ENCODE peak calls at places on chromosome 7, in nine cellular contexts. I is RWPE2, K is Calu3, Y is BE2C, B is heart left ventricle, L is sigmoid colon, A is WTC11, Z is body of pancreas, E is AG10803. H is an unnamed sample.

GRCh38 chr7:26188291-26188999 is 12.1 kb downstream of the HNRNPA2B1 start:
- DNase-seq in I (no peak), K (no peak), Y (no peak), B (no peak), L (no peak), A (no peak), Z (no peak), E (no peak), H (no peak)

GRCh38 chr7:155282671-155283070 is 15.0 kb upstream of the INSIG1 start:
- DNase-seq in I (no peak), K (no peak), Y (no peak), B (peak), L (no peak), A (no peak), Z (no peak), E (no peak), H (no peak)

GRCh38 chr7:25382175-25382574 is 153.9 kb upstream of the NPVF start:
- DNase-seq in I (no peak), K (no peak), Y (no peak), B (no peak), L (no peak), A (no peak), Z (no peak), E (no peak), H (no peak)

GRCh38 chr7:18694484-18694883 is 198.9 kb downstream of the HDAC9 start:
- DNase-seq in I (no peak), K (no peak), Y (peak), B (no peak), L (no peak), A (no peak), Z (no peak), E (no peak), H (no peak)

GRCh38 chr7:50068026-50068425 is 25.0 kb downstream of the ZPBP start:
- DNase-seq in I (no peak), K (peak), Y (no peak), B (no peak), L (no peak), A (no peak), Z (peak), E (peak), H (no peak)

GRCh38 chr7:94368371-94368791 is 26.3 kb upstream of the COL1A2 start:
- DNase-seq in I (no peak), K (no peak), Y (peak), B (no peak), L (no peak), A (no peak), Z (peak), E (peak), H (no peak)

GRCh38 chr7:141161550-141161949 is 87.7 kb downstream of the TMEM178B start:
- DNase-seq in I (no peak), K (no peak), Y (no peak), B (no peak), L (no peak), A (no peak), Z (no peak), E (no peak), H (no peak)

GRCh38 chr7:45220846-45221245 is 63.3 kb downstream of the RAMP3 start:
- DNase-seq in I (no peak), K (no peak), Y (no peak), B (no peak), L (no peak), A (no peak), Z (no peak), E (no peak), H (no peak)

GRCh38 chr7:3157541-3158287 is 114.0 kb upstream of the CARD11 start:
- DNase-seq in I (no peak), K (peak), Y (no peak), B (no peak), L (peak), A (no peak), Z (no peak), E (no peak), H (no peak)

GRCh38 chr7:144842377-144842851 is 6.6 kb upstream of the TPK1 start:
- DNase-seq in I (no peak), K (peak), Y (no peak), B (peak), L (peak), A (no peak), Z (peak), E (no peak), H (no peak)

GRCh38 chr7:2005746-2006145 is 227.0 kb downstream of the MAD1L1 start:
- DNase-seq in I (peak), K (no peak), Y (peak), B (peak), L (peak), A (peak), Z (no peak), E (no peak), H (peak)

GRCh38 chr7:151800391-151800790 is 76.5 kb downstream of the PRKAG2 start:
- DNase-seq in I (no peak), K (no peak), Y (no peak), B (no peak), L (no peak), A (no peak), Z (no peak), E (no peak), H (no peak)

DNA sequence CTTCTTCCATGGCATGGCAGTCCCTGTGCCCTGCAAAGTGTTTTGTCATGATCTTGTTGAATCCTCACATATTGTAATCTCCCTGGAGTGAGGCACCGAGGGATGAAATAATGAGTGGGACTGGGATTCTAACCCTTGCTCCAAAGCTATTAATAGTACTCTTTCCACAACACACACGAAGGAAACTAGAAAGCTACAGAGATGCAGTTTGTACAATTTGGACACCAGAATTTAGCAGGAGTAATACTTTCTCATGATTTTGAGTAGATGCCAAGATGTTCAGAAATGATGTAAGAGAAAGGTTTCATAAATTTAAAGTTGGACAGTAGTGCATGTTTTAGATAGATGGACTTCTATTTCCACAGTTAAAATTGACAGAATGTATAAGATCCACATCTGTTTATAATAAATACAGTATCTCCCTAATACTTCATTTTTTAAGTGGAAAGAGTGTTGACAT is 46.4 kb downstream of the PRR15 start:
- DNase-seq in I (no peak), K (no peak), Y (no peak), B (no peak), L (no peak), A (no peak), Z (no peak), E (peak), H (no peak)
- TF ChIP-seq CTCF in I (peak), K (no peak), Y (no peak), B (no peak), L (no peak), A (no peak), Z (no peak), E (no peak), H (peak)

GRCh38 chr7:98877692-98878364 is 504 bp upstream of the TRRAP start:
- DNase-seq in I (no peak), K (no peak), Y (no peak), B (no peak), L (no peak), A (no peak), Z (peak), E (no peak), H (peak)

GRCh38 chr7:98878365-98879197 is at the start of gene TRRAP:
- DNase-seq in I (no peak), K (peak), Y (peak), B (peak), L (peak), A (peak), Z (peak), E (peak), H (peak)

GRCh38 chr7:98879989-98880337 is 1.6 kb downstream of the TRRAP start:
- DNase-seq in I (no peak), K (no peak), Y (no peak), B (no peak), L (no peak), A (no peak), Z (no peak), E (no peak), H (peak)

GRCh38 chr7:98880485-98880884 is 2.2 kb downstream of the TRRAP start:
- DNase-seq in I (no peak), K (no peak), Y (no peak), B (no peak), L (no peak), A (no peak), Z (no peak), E (no peak), H (no peak)

DNA sequence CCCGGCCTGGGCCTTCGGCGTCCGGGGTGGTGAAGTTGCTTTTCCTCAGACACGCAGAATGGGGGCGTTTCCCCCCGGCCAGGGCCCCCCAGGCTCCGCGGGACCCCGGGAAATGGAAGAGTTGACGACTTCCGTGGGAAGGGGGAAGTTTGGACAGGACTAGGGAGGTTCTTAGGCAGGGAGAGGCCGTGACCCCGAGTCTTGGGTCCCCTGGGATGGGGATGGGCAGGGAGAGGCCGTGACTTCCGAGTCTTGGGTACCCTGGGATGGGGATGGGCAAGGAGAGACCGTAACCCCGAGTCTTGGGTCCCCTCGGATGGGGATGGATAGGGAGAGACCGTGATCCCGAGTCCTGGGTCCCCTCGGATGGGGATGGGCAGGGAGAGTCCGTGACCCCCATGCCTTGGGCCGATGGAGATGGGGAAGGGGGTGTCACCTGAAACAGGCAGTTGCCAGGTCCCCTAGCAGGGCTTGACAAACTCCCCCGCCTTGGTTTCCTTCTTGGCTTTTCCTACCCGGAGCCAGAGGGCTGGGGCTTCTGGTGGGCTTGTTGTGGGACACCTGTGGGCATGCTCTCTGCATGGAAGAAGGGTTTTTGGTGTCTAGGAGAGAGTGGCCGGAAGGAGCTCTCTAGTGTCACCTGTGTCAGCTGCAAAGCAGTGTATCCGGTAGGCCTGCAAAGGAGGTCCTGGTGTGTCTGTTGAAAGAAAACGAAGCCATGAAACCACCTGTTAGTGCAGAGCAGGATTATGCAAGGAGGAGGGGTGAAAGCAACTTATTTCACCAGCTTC is 1.1 kb downstream of the TRRAP start:
- DNase-seq in I (no peak), K (peak), Y (no peak), B (no peak), L (no peak), A (no peak), Z (peak), E (peak), H (no peak)
- TF ChIP-seq CTCF in I (peak), K (no peak), Y (peak), B (no peak), L (no peak), A (no peak), Z (peak), E (peak), H (peak)

GRCh38 chr7:44068054-44068453 is 2.7 kb upstream of the PGAM2 start:
- DNase-seq in I (peak), K (no peak), Y (no peak), B (no peak), L (peak), A (no peak), Z (no peak), E (no peak), H (no peak)
- TF ChIP-seq CTCF in I (no peak), K (no peak), Y (no peak), B (no peak), L (no peak), A (no peak), Z (no peak), E (no peak), H (no peak)

GRCh38 chr7:85014936-85015335 is 171.9 kb downstream of the SEMA3D start:
- DNase-seq in I (no peak), K (no peak), Y (peak), B (no peak), L (no peak), A (no peak), Z (no peak), E (no peak), H (no peak)
- TF ChIP-seq CTCF in I (no peak), K (no peak), Y (peak), B (no peak), L (no peak), A (no peak), Z (no peak), E (no peak), H (peak)

GRCh38 chr7:57308631-57309408 is 141.2 kb upstream of the ZNF716 start:
- DNase-seq in I (no peak), K (no peak), Y (no peak), B (no peak), L (no peak), A (peak), Z (no peak), E (no peak), H (no peak)

GRCh38 chr7:57300747-57301146 is 149.2 kb upstream of the ZNF716 start:
- DNase-seq in I (no peak), K (no peak), Y (no peak), B (no peak), L (no peak), A (no peak), Z (no peak), E (no peak), H (no peak)

DNA sequence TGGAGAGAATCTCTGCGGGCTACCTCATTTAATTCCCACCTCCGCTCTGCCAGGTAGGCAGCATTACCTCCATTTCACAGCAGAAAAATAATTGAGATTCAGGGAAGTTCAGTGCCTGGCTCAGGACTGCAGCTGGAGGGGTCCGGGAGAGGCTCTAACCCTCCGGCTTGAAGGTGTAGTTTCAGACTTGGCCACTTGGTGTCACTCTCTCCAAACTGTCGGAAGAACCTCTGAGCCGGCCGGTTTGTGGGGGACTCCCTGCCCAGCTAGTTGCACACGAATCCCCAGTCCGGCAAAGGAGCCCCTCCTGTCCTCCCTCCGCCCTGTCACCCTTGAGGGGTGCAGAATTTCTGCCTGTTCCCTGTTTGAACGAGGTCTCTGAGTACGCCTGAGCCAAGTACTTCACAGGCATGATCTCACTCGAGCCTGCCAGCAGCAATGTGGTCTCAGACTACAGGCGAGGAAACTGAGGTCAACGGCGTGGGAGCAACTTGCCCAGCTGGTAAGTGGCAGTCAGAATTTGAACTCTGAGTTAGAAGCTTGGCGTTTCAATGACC is 144.7 kb upstream of the ZNF716 start:
- DNase-seq in I (no peak), K (no peak), Y (no peak), B (no peak), L (no peak), A (no peak), Z (no peak), E (no peak), H (no peak)
- TF ChIP-seq CTCF in I (no peak), K (no peak), Y (peak), B (peak), L (no peak), A (peak), Z (peak), E (no peak), H (peak)

GRCh38 chr7:4745971-4746919 is 29.2 kb upstream of the AP5Z1 start:
- DNase-seq in I (no peak), K (peak), Y (no peak), B (no peak), L (no peak), A (no peak), Z (no peak), E (peak), H (no peak)

GRCh38 chr7:4742852-4743251 is 32.6 kb upstream of the AP5Z1 start:
- DNase-seq in I (no peak), K (no peak), Y (no peak), B (no peak), L (no peak), A (no peak), Z (no peak), E (no peak), H (no peak)

GRCh38 chr7:4747013-4747412 is 28.4 kb upstream of the AP5Z1 start:
- DNase-seq in I (no peak), K (no peak), Y (no peak), B (peak), L (no peak), A (no peak), Z (no peak), E (no peak), H (no peak)

GRCh38 chr7:4745265-4745919 is 30.0 kb upstream of the AP5Z1 start:
- DNase-seq in I (no peak), K (no peak), Y (no peak), B (no peak), L (no peak), A (no peak), Z (no peak), E (no peak), H (no peak)

GRCh38 chr7:4744391-4745264 is 30.8 kb upstream of the AP5Z1 start:
- DNase-seq in I (peak), K (peak), Y (peak), B (peak), L (peak), A (peak), Z (peak), E (peak), H (peak)
- TF ChIP-seq CTCF in I (no peak), K (no peak), Y (no peak), B (no peak), L (no peak), A (no peak), Z (no peak), E (peak), H (no peak)

DNA sequence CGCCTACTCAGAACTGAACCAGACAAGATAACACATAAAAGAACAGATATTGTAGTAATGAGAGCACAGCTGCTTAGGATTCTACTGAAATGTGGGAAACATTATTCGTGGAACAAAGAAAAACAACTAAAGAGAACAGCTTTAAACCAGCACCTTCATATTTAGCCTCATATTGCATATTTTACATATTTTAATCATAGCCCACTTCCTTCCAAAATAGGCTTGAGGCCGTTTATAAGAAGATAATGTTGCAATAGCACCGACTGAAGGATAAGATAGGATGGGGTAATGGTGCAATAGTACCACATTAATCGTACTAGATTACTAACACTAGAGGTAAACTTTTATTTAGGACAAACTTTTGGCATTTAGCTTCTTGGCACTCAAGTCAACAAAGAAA is 71.3 kb downstream of the KCND2 start:
- DNase-seq in I (no peak), K (no peak), Y (no peak), B (no peak), L (no peak), A (no peak), Z (no peak), E (no peak), H (no peak)
- TF ChIP-seq CTCF in I (no peak), K (no peak), Y (no peak), B (no peak), L (no peak), A (no peak), Z (no peak), E (no peak), H (no peak)

GRCh38 chr7:6556196-6556595 is 4.9 kb upstream of the GRID2IP start:
- DNase-seq in I (no peak), K (peak), Y (no peak), B (no peak), L (no peak), A (peak), Z (no peak), E (no peak), H (no peak)

GRCh38 chr7:6559896-6560295 is 8.6 kb upstream of the GRID2IP start:
- DNase-seq in I (no peak), K (no peak), Y (no peak), B (no peak), L (no peak), A (no peak), Z (no peak), E (no peak), H (no peak)

GRCh38 chr7:6554848-6555247 is 3.6 kb upstream of the GRID2IP start:
- DNase-seq in I (no peak), K (no peak), Y (no peak), B (no peak), L (no peak), A (no peak), Z (no peak), E (no peak), H (no peak)

GRCh38 chr7:6553460-6554044 is 2.3 kb upstream of the GRID2IP start:
- DNase-seq in I (no peak), K (no peak), Y (no peak), B (no peak), L (no peak), A (no peak), Z (no peak), E (no peak), H (no peak)

GRCh38 chr7:6558837-6559236 is 7.6 kb upstream of the GRID2IP start:
- DNase-seq in I (no peak), K (peak), Y (peak), B (no peak), L (no peak), A (peak), Z (no peak), E (peak), H (no peak)
- TF ChIP-seq CTCF in I (peak), K (peak), Y (peak), B (no peak), L (no peak), A (no peak), Z (no peak), E (peak), H (peak)